ENCODE peak calls at places on chromosomes 2 and 18, in ten cellular contexts. W, C, R, I, X, Z, F, G, U and D are unnamed samples.

GRCh38 chr2:172813314-172813888 is 77.8 kb downstream of the RAPGEF4 start:
- DNase-seq in W (peak), C (no peak), R (peak), I (no peak), X (no peak), Z (peak), F (no peak), G (no peak), U (peak), D (no peak)

GRCh38 chr2:142033393-142033792 is 97.4 kb downstream of the LRP1B start:
- DNase-seq in W (no peak), C (no peak), R (no peak), I (no peak), X (no peak), Z (no peak), F (no peak), G (no peak), U (no peak), D (no peak)

GRCh38 chr2:212379103-212379502 is 159.5 kb downstream of the ERBB4 start:
- DNase-seq in W (no peak), C (no peak), R (no peak), I (no peak), X (no peak), Z (no peak), F (no peak), G (no peak), U (no peak), D (no peak)

GRCh38 chr2:148814143-148814852 is 60.7 kb upstream of the KIF5C start:
- DNase-seq in W (peak), C (no peak), R (no peak), I (no peak), X (no peak), Z (no peak), F (no peak), G (no peak), U (peak), D (no peak)

GRCh38 chr2:61220768-61221167 is 58.8 kb downstream of the C2orf74 start:
- DNase-seq in W (peak), C (no peak), R (no peak), I (no peak), X (no peak), Z (peak), F (no peak), G (no peak), U (peak), D (no peak)

GRCh38 chr2:26243643-26244478 is 571 bp downstream of the HADHA start:
- DNase-seq in W (peak), C (no peak), R (no peak), I (peak), X (no peak), Z (peak), F (no peak), G (no peak), U (peak), D (no peak)

GRCh38 chr2:63984606-63985359 is 34.4 kb downstream of the VPS54 start:
- DNase-seq in W (no peak), C (no peak), R (no peak), I (no peak), X (no peak), Z (no peak), F (no peak), G (no peak), U (no peak), D (no peak)

GRCh38 chr2:127088706-127089105 is 18.2 kb downstream of the BIN1 start:
- DNase-seq in W (no peak), C (no peak), R (no peak), I (no peak), X (no peak), Z (no peak), F (no peak), G (no peak), U (no peak), D (peak)

GRCh38 chr2:195824478-195824877 is 167.5 kb downstream of the SLC39A10 start:
- DNase-seq in W (no peak), C (no peak), R (no peak), I (no peak), X (no peak), Z (no peak), F (no peak), G (no peak), U (no peak), D (no peak)

GRCh38 chr2:106107509-106108131 is 86.5 kb downstream of the UXS1 start:
- DNase-seq in W (peak), C (no peak), R (no peak), I (no peak), X (no peak), Z (peak), F (peak), G (no peak), U (peak), D (peak)

GRCh38 chr2:44250376-44250775 is 24.9 kb upstream of the SLC3A1 start:
- DNase-seq in W (no peak), C (no peak), R (no peak), I (no peak), X (no peak), Z (no peak), F (no peak), G (no peak), U (no peak), D (no peak)

GRCh38 chr2:85710687-85711577 is 16.8 kb downstream of the GNLY start:
- DNase-seq in W (no peak), C (peak), R (no peak), I (peak), X (no peak), Z (no peak), F (no peak), G (no peak), U (peak), D (peak)

GRCh38 chr2:30627162-30627561 is 180.1 kb downstream of the CAPN13 start:
- DNase-seq in W (no peak), C (no peak), R (no peak), I (no peak), X (no peak), Z (no peak), F (no peak), G (no peak), U (no peak), D (no peak)

GRCh38 chr2:30233142-30233961 is 2.0 kb downstream of the LBH start:
- DNase-seq in W (no peak), C (no peak), R (no peak), I (no peak), X (no peak), Z (no peak), F (no peak), G (no peak), U (no peak), D (no peak)

GRCh38 chr18:33830210-33830609 is 252.2 kb downstream of the ASXL3 start:
- DNase-seq in W (no peak), C (no peak), R (no peak), I (no peak), X (no peak), Z (no peak), F (no peak), G (no peak), U (no peak), D (no peak)

GRCh38 chr2:97999536-97999935 is 3.8 kb upstream of the TMEM131 start:
- DNase-seq in W (no peak), C (no peak), R (no peak), I (no peak), X (no peak), Z (no peak), F (no peak), G (no peak), U (no peak), D (no peak)

GRCh38 chr2:191369034-191369433 is 123.8 kb downstream of the MYO1B start:
- DNase-seq in W (peak), C (no peak), R (no peak), I (no peak), X (no peak), Z (no peak), F (no peak), G (no peak), U (peak), D (no peak)

GRCh38 chr2:42859801-42860200 is 67.4 kb upstream of the HAAO start:
- DNase-seq in W (peak), C (no peak), R (no peak), I (no peak), X (no peak), Z (no peak), F (no peak), G (no peak), U (no peak), D (no peak)

GRCh38 chr2:47771211-47771610 is 11.7 kb upstream of the MSH6 start:
- DNase-seq in W (peak), C (no peak), R (peak), I (peak), X (no peak), Z (peak), F (no peak), G (no peak), U (peak), D (no peak)

GRCh38 chr2:186575302-186575701 is 14.6 kb upstream of the ITGAV start:
- DNase-seq in W (peak), C (peak), R (no peak), I (no peak), X (no peak), Z (peak), F (no peak), G (no peak), U (peak), D (no peak)

GRCh38 chr2:100292022-100292580 is 30.2 kb downstream of the LONRF2 start:
- DNase-seq in W (peak), C (no peak), R (no peak), I (peak), X (no peak), Z (peak), F (peak), G (no peak), U (peak), D (no peak)

GRCh38 chr2:207408086-207408794 is 121.5 kb upstream of the CREB1 start:
- DNase-seq in W (peak), C (no peak), R (peak), I (no peak), X (no peak), Z (peak), F (no peak), G (no peak), U (peak), D (no peak)

GRCh38 chr2:226601881-226602280 is 197.7 kb downstream of the IRS1 start:
- DNase-seq in W (peak), C (no peak), R (no peak), I (no peak), X (no peak), Z (no peak), F (no peak), G (no peak), U (peak), D (no peak)

GRCh38 chr2:21372654-21373053 is 248.9 kb downstream of the TDRD15 start:
- DNase-seq in W (peak), C (no peak), R (no peak), I (peak), X (no peak), Z (no peak), F (peak), G (no peak), U (no peak), D (no peak)

GRCh38 chr18:23902396-23902795 is 112.2 kb upstream of the TTC39C start:
- DNase-seq in W (no peak), C (no peak), R (no peak), I (no peak), X (no peak), Z (no peak), F (no peak), G (no peak), U (no peak), D (no peak)

GRCh38 chr2:109062558-109063325 is 66.3 kb upstream of the SH3RF3 start:
- DNase-seq in W (no peak), C (no peak), R (peak), I (peak), X (no peak), Z (no peak), F (no peak), G (no peak), U (no peak), D (no peak)